ENCODE peak calls at places on chromosomes 4 and X, in eight cellular contexts. One of them, this sample, is unnamed.

GRCh38 chr4:174133525-174133924 is 149.9 kb downstream of the FBXO8 start:
- DNase-seq in stimulated activated CD4-positive, alpha-beta T cell treated with anti-CD3 and anti-CD28 coated beads, Interleukin-2, amount 100 ng/mL, for 24 hours: no peak
- DNase-seq in fibroblast of mammary gland: no peak
- DNase-seq in brain microvascular endothelial cell: no peak
- DNase-seq in WERI-Rb-1: no peak
- DNase-seq in type B pancreatic cell: no peak
- DNase-seq in HuH-7: no peak
- DNase-seq in lower leg skin: no peak
- DNase-seq in this sample: no peak

GRCh38 chr4:102104278-102104677 is 241.0 kb downstream of the SLC39A8 start:
- DNase-seq in WERI-Rb-1: no peak
- DNase-seq in stimulated activated CD4-positive, alpha-beta T cell treated with anti-CD3 and anti-CD28 coated beads, Interleukin-2, amount 100 ng/mL, for 24 hours: no peak
- DNase-seq in HuH-7: no peak
- DNase-seq in type B pancreatic cell: no peak
- DNase-seq in fibroblast of mammary gland: no peak
- DNase-seq in lower leg skin: no peak
- DNase-seq in brain microvascular endothelial cell: no peak
- DNase-seq in this sample: no peak

GRCh38 chrX:8201896-8202331 is 30.8 kb upstream of the VCX2 start:
- DNase-seq in WERI-Rb-1: peak
- DNase-seq in HuH-7: no peak
- DNase-seq in type B pancreatic cell: no peak
- DNase-seq in lower leg skin: no peak
- DNase-seq in stimulated activated CD4-positive, alpha-beta T cell treated with anti-CD3 and anti-CD28 coated beads, Interleukin-2, amount 100 ng/mL, for 24 hours: no peak
- DNase-seq in brain microvascular endothelial cell: peak
- DNase-seq in fibroblast of mammary gland: no peak
- DNase-seq in this sample: peak

GRCh38 chrX:151985955-151986354 is 11.5 kb upstream of the GABRE start:
- DNase-seq in WERI-Rb-1: no peak
- DNase-seq in brain microvascular endothelial cell: peak
- DNase-seq in type B pancreatic cell: no peak
- DNase-seq in HuH-7: no peak
- DNase-seq in fibroblast of mammary gland: peak
- DNase-seq in stimulated activated CD4-positive, alpha-beta T cell treated with anti-CD3 and anti-CD28 coated beads, Interleukin-2, amount 100 ng/mL, for 24 hours: no peak
- DNase-seq in lower leg skin: peak
- DNase-seq in this sample: no peak

GRCh38 chr4:167105857-167106256 is 128.4 kb downstream of the SPOCK3 start:
- DNase-seq in type B pancreatic cell: no peak
- DNase-seq in HuH-7: no peak
- DNase-seq in fibroblast of mammary gland: no peak
- DNase-seq in brain microvascular endothelial cell: no peak
- DNase-seq in WERI-Rb-1: no peak
- DNase-seq in lower leg skin: no peak
- DNase-seq in stimulated activated CD4-positive, alpha-beta T cell treated with anti-CD3 and anti-CD28 coated beads, Interleukin-2, amount 100 ng/mL, for 24 hours: no peak
- DNase-seq in this sample: no peak

GRCh38 chr4:6873792-6874461 is 35.7 kb upstream of the TBC1D14 start:
- DNase-seq in HuH-7: peak
- DNase-seq in lower leg skin: peak
- DNase-seq in WERI-Rb-1: peak
- DNase-seq in stimulated activated CD4-positive, alpha-beta T cell treated with anti-CD3 and anti-CD28 coated beads, Interleukin-2, amount 100 ng/mL, for 24 hours: peak
- DNase-seq in brain microvascular endothelial cell: peak
- DNase-seq in fibroblast of mammary gland: peak
- DNase-seq in type B pancreatic cell: no peak
- DNase-seq in this sample: peak

GRCh38 chrX:1720826-1721225 is 106.0 kb downstream of the ASMT start:
- DNase-seq in stimulated activated CD4-positive, alpha-beta T cell treated with anti-CD3 and anti-CD28 coated beads, Interleukin-2, amount 100 ng/mL, for 24 hours: no peak
- DNase-seq in lower leg skin: no peak
- DNase-seq in HuH-7: no peak
- DNase-seq in type B pancreatic cell: no peak
- DNase-seq in WERI-Rb-1: no peak
- DNase-seq in fibroblast of mammary gland: no peak
- DNase-seq in brain microvascular endothelial cell: no peak
- DNase-seq in this sample: no peak

GRCh38 chr4:6493668-6494304 is 21.4 kb upstream of the PPP2R2C start:
- DNase-seq in HuH-7: no peak
- DNase-seq in WERI-Rb-1: no peak
- DNase-seq in type B pancreatic cell: peak
- DNase-seq in lower leg skin: peak
- DNase-seq in stimulated activated CD4-positive, alpha-beta T cell treated with anti-CD3 and anti-CD28 coated beads, Interleukin-2, amount 100 ng/mL, for 24 hours: no peak
- DNase-seq in fibroblast of mammary gland: no peak
- DNase-seq in brain microvascular endothelial cell: no peak
- DNase-seq in this sample: no peak

GRCh38 chrX:12403474-12404082 is 265.3 kb downstream of the FRMPD4 start:
- DNase-seq in type B pancreatic cell: no peak
- DNase-seq in WERI-Rb-1: no peak
- DNase-seq in fibroblast of mammary gland: peak
- DNase-seq in brain microvascular endothelial cell: no peak
- DNase-seq in HuH-7: no peak
- DNase-seq in lower leg skin: no peak
- DNase-seq in stimulated activated CD4-positive, alpha-beta T cell treated with anti-CD3 and anti-CD28 coated beads, Interleukin-2, amount 100 ng/mL, for 24 hours: no peak
- DNase-seq in this sample: no peak

GRCh38 chrX:15988661-15989603 is 134.3 kb upstream of the AP1S2 start:
- DNase-seq in HuH-7: no peak
- DNase-seq in WERI-Rb-1: no peak
- DNase-seq in type B pancreatic cell: no peak
- DNase-seq in lower leg skin: no peak
- DNase-seq in fibroblast of mammary gland: peak
- DNase-seq in brain microvascular endothelial cell: peak
- DNase-seq in stimulated activated CD4-positive, alpha-beta T cell treated with anti-CD3 and anti-CD28 coated beads, Interleukin-2, amount 100 ng/mL, for 24 hours: no peak
- DNase-seq in this sample: no peak

GRCh38 chr4:163892417-163892816 is 397.9 kb downstream of the TMA16 start:
- DNase-seq in stimulated activated CD4-positive, alpha-beta T cell treated with anti-CD3 and anti-CD28 coated beads, Interleukin-2, amount 100 ng/mL, for 24 hours: no peak
- DNase-seq in type B pancreatic cell: no peak
- DNase-seq in lower leg skin: no peak
- DNase-seq in WERI-Rb-1: no peak
- DNase-seq in brain microvascular endothelial cell: no peak
- DNase-seq in HuH-7: no peak
- DNase-seq in fibroblast of mammary gland: no peak
- DNase-seq in this sample: no peak

GRCh38 chr4:24559032-24559821 is 25.1 kb downstream of the DHX15 start:
- DNase-seq in brain microvascular endothelial cell: no peak
- DNase-seq in stimulated activated CD4-positive, alpha-beta T cell treated with anti-CD3 and anti-CD28 coated beads, Interleukin-2, amount 100 ng/mL, for 24 hours: no peak
- DNase-seq in type B pancreatic cell: no peak
- DNase-seq in fibroblast of mammary gland: no peak
- DNase-seq in HuH-7: no peak
- DNase-seq in lower leg skin: no peak
- DNase-seq in WERI-Rb-1: no peak
- DNase-seq in this sample: no peak

GRCh38 chr4:67700119-67700873 is 659 bp downstream of the UBA6 start:
- DNase-seq in type B pancreatic cell: no peak
- DNase-seq in fibroblast of mammary gland: peak
- DNase-seq in WERI-Rb-1: no peak
- DNase-seq in lower leg skin: no peak
- DNase-seq in brain microvascular endothelial cell: no peak
- DNase-seq in stimulated activated CD4-positive, alpha-beta T cell treated with anti-CD3 and anti-CD28 coated beads, Interleukin-2, amount 100 ng/mL, for 24 hours: no peak
- DNase-seq in HuH-7: no peak
- DNase-seq in this sample: no peak

GRCh38 chrX:150903110-150903508 is 4.6 kb upstream of the CD99L2 start:
- DNase-seq in WERI-Rb-1: no peak
- DNase-seq in HuH-7: no peak
- DNase-seq in brain microvascular endothelial cell: no peak
- DNase-seq in lower leg skin: no peak
- DNase-seq in type B pancreatic cell: no peak
- DNase-seq in fibroblast of mammary gland: no peak
- DNase-seq in stimulated activated CD4-positive, alpha-beta T cell treated with anti-CD3 and anti-CD28 coated beads, Interleukin-2, amount 100 ng/mL, for 24 hours: no peak
- DNase-seq in this sample: no peak

GRCh38 chr4:41145571-41146078 is 68.7 kb downstream of the APBB2 start:
- DNase-seq in type B pancreatic cell: no peak
- DNase-seq in brain microvascular endothelial cell: no peak
- DNase-seq in fibroblast of mammary gland: peak
- DNase-seq in HuH-7: no peak
- DNase-seq in stimulated activated CD4-positive, alpha-beta T cell treated with anti-CD3 and anti-CD28 coated beads, Interleukin-2, amount 100 ng/mL, for 24 hours: no peak
- DNase-seq in WERI-Rb-1: no peak
- DNase-seq in lower leg skin: no peak
- DNase-seq in this sample: no peak

GRCh38 chr4:13544556-13545393 is 467 bp upstream of the NKX3-2 start:
- DNase-seq in fibroblast of mammary gland: peak
- DNase-seq in stimulated activated CD4-positive, alpha-beta T cell treated with anti-CD3 and anti-CD28 coated beads, Interleukin-2, amount 100 ng/mL, for 24 hours: peak
- DNase-seq in lower leg skin: peak
- DNase-seq in HuH-7: peak
- DNase-seq in brain microvascular endothelial cell: peak
- DNase-seq in WERI-Rb-1: peak
- DNase-seq in type B pancreatic cell: peak
- DNase-seq in this sample: peak

GRCh38 chr4:164252286-164252685 is 501.6 kb upstream of the SMIM31 start:
- DNase-seq in lower leg skin: no peak
- DNase-seq in brain microvascular endothelial cell: peak
- DNase-seq in type B pancreatic cell: no peak
- DNase-seq in fibroblast of mammary gland: peak
- DNase-seq in WERI-Rb-1: no peak
- DNase-seq in HuH-7: no peak
- DNase-seq in stimulated activated CD4-positive, alpha-beta T cell treated with anti-CD3 and anti-CD28 coated beads, Interleukin-2, amount 100 ng/mL, for 24 hours: no peak
- DNase-seq in this sample: no peak

GRCh38 chr4:53098681-53099121 is 236.6 kb downstream of the RASL11B start:
- DNase-seq in WERI-Rb-1: no peak
- DNase-seq in type B pancreatic cell: no peak
- DNase-seq in lower leg skin: no peak
- DNase-seq in HuH-7: no peak
- DNase-seq in stimulated activated CD4-positive, alpha-beta T cell treated with anti-CD3 and anti-CD28 coated beads, Interleukin-2, amount 100 ng/mL, for 24 hours: no peak
- DNase-seq in brain microvascular endothelial cell: peak
- DNase-seq in fibroblast of mammary gland: peak
- DNase-seq in this sample: no peak

GRCh38 chr4:156228706-156229105 is 275.0 kb upstream of the CTSO start:
- DNase-seq in WERI-Rb-1: no peak
- DNase-seq in lower leg skin: no peak
- DNase-seq in type B pancreatic cell: no peak
- DNase-seq in fibroblast of mammary gland: peak
- DNase-seq in HuH-7: no peak
- DNase-seq in stimulated activated CD4-positive, alpha-beta T cell treated with anti-CD3 and anti-CD28 coated beads, Interleukin-2, amount 100 ng/mL, for 24 hours: no peak
- DNase-seq in brain microvascular endothelial cell: no peak
- DNase-seq in this sample: no peak

GRCh38 chrX:104172788-104173187 is 6.5 kb downstream of the FAM199X start:
- DNase-seq in fibroblast of mammary gland: no peak
- DNase-seq in brain microvascular endothelial cell: peak
- DNase-seq in lower leg skin: no peak
- DNase-seq in type B pancreatic cell: no peak
- DNase-seq in stimulated activated CD4-positive, alpha-beta T cell treated with anti-CD3 and anti-CD28 coated beads, Interleukin-2, amount 100 ng/mL, for 24 hours: no peak
- DNase-seq in WERI-Rb-1: no peak
- DNase-seq in HuH-7: no peak
- DNase-seq in this sample: no peak

GRCh38 chr4:73434311-73434710 is 1.7 kb upstream of the AFP start:
- DNase-seq in fibroblast of mammary gland: peak
- DNase-seq in HuH-7: no peak
- DNase-seq in WERI-Rb-1: no peak
- DNase-seq in stimulated activated CD4-positive, alpha-beta T cell treated with anti-CD3 and anti-CD28 coated beads, Interleukin-2, amount 100 ng/mL, for 24 hours: no peak
- DNase-seq in lower leg skin: no peak
- DNase-seq in type B pancreatic cell: no peak
- DNase-seq in brain microvascular endothelial cell: no peak
- DNase-seq in this sample: no peak

GRCh38 chr4:6893449-6894085 is 16.1 kb upstream of the TBC1D14 start:
- DNase-seq in HuH-7: peak
- DNase-seq in fibroblast of mammary gland: no peak
- DNase-seq in lower leg skin: peak
- DNase-seq in stimulated activated CD4-positive, alpha-beta T cell treated with anti-CD3 and anti-CD28 coated beads, Interleukin-2, amount 100 ng/mL, for 24 hours: no peak
- DNase-seq in type B pancreatic cell: no peak
- DNase-seq in WERI-Rb-1: no peak
- DNase-seq in brain microvascular endothelial cell: peak
- DNase-seq in this sample: no peak

GRCh38 chr4:108031427-108032083 is 41.9 kb downstream of the HADH start:
- DNase-seq in lower leg skin: no peak
- DNase-seq in fibroblast of mammary gland: peak
- DNase-seq in type B pancreatic cell: no peak
- DNase-seq in brain microvascular endothelial cell: no peak
- DNase-seq in stimulated activated CD4-positive, alpha-beta T cell treated with anti-CD3 and anti-CD28 coated beads, Interleukin-2, amount 100 ng/mL, for 24 hours: peak
- DNase-seq in HuH-7: no peak
- DNase-seq in WERI-Rb-1: no peak
- DNase-seq in this sample: no peak

This sample was measured in right cardiac atrium.